ENCODE peak calls at places on chromosomes 4 and X, in seven cellular contexts. J is IMR-90, E is fibroblast of the aortic adventitia, Y is colonic mucosa, D is AG09309, A is OCI-LY7, F is epithelial cell of esophagus. L is an unnamed sample.

GRCh38 chrX:134236690-134237362 is at the start of gene CCDC160:
- DNase-seq in Y (peak), J (no peak), E (no peak), F (peak), A (no peak), D (no peak), L (peak)

GRCh38 chrX:11672213-11672612 is 6.5 kb upstream of the ARHGAP6 start:
- DNase-seq in D (no peak), A (no peak), E (no peak), F (no peak), J (no peak), Y (no peak), L (no peak)

GRCh38 chr4:42673084-42673429 is 16.2 kb upstream of the ATP8A1 start:
- DNase-seq in Y (no peak), A (peak), J (no peak), E (peak), D (no peak), F (peak), L (peak)

GRCh38 chr4:73131281-73131680 is 61.8 kb upstream of the COX18 start:
- DNase-seq in F (no peak), E (no peak), D (no peak), A (no peak), J (no peak), Y (no peak), L (no peak)

GRCh38 chr4:56648245-56649151 is 32.6 kb downstream of the HOPX start:
- DNase-seq in A (no peak), J (no peak), E (no peak), Y (no peak), F (peak), D (no peak), L (peak)

GRCh38 chr4:6999172-7000086 is 43.7 kb upstream of the TADA2B start:
- DNase-seq in Y (no peak), A (no peak), F (peak), D (no peak), E (no peak), J (no peak), L (no peak)

GRCh38 chr4:169952236-169953088 is 73.7 kb downstream of the MFAP3L start:
- DNase-seq in E (no peak), F (no peak), Y (no peak), D (no peak), J (no peak), A (no peak), L (no peak)

GRCh38 chr4:137370206-137370633 is 162.1 kb downstream of the PCDH18 start:
- DNase-seq in F (peak), J (peak), D (no peak), E (peak), A (no peak), Y (no peak), L (peak)

GRCh38 chr4:7067147-7067522 is 729 bp downstream of the GRPEL1 start:
- DNase-seq in F (peak), D (no peak), Y (peak), J (no peak), A (no peak), E (peak), L (peak)

GRCh38 chr4:67651536-67651935 is 49.4 kb downstream of the UBA6 start:
- DNase-seq in J (no peak), F (no peak), E (peak), A (no peak), D (no peak), Y (no peak), L (no peak)

GRCh38 chr4:27635936-27636913 is 775.6 kb downstream of the STIM2 start:
- DNase-seq in F (no peak), J (no peak), E (no peak), D (no peak), A (no peak), Y (no peak), L (no peak)

GRCh38 chr4:26786916-26787315 is 73.7 kb upstream of the STIM2 start:
- DNase-seq in E (no peak), F (no peak), J (no peak), A (peak), Y (no peak), D (no peak), L (no peak)

GRCh38 chrX:114581528-114582263 is 2.2 kb upstream of the HTR2C start:
- DNase-seq in Y (no peak), J (no peak), E (no peak), F (peak), D (no peak), A (no peak), L (no peak)

GRCh38 chrX:42714981-42715688 is 62.8 kb downstream of the PPP1R2C start:
- DNase-seq in E (no peak), D (no peak), J (no peak), A (no peak), F (peak), Y (peak), L (no peak)

GRCh38 chr4:95674451-95675095 is 125.8 kb upstream of the UNC5C start:
- DNase-seq in E (no peak), A (no peak), J (no peak), F (no peak), Y (no peak), D (no peak), L (no peak)

GRCh38 chr4:180664766-180665368 is 1578.3 kb upstream of the TENM3 start:
- DNase-seq in F (peak), E (peak), Y (peak), D (peak), A (peak), J (peak), L (peak)

GRCh38 chr4:67104145-67104544 is 441.2 kb downstream of the CENPC start:
- DNase-seq in Y (no peak), D (no peak), E (no peak), J (no peak), A (no peak), F (peak), L (no peak)

GRCh38 chrX:105609530-105609929 is 212.8 kb upstream of the NRK start:
- DNase-seq in J (no peak), Y (no peak), F (no peak), E (no peak), D (no peak), A (no peak), L (no peak)

GRCh38 chr4:37481547-37482129 is 204.5 kb downstream of the RELL1 start:
- DNase-seq in E (no peak), J (no peak), Y (no peak), D (no peak), A (no peak), F (no peak), L (no peak)

GRCh38 chrX:136467321-136467720 is 20.4 kb upstream of the BRS3 start:
- DNase-seq in A (no peak), J (no peak), F (no peak), E (no peak), D (no peak), Y (no peak), L (no peak)

GRCh38 chr4:144579411-144580020 is 66.4 kb upstream of the HHIP start:
- DNase-seq in E (peak), F (peak), Y (no peak), A (no peak), D (peak), J (peak), L (peak)

GRCh38 chr4:41134581-41134980 is 79.8 kb downstream of the APBB2 start:
- DNase-seq in J (no peak), E (peak), D (no peak), Y (no peak), A (peak), F (no peak), L (no peak)

GRCh38 chr4:102454981-102455690 is 46.0 kb upstream of the NFKB1 start:
- DNase-seq in E (no peak), A (no peak), D (no peak), F (no peak), Y (peak), J (no peak), L (no peak)

GRCh38 chrX:109854096-109854495 is 121.0 kb upstream of the ACSL4 start:
- DNase-seq in Y (no peak), A (no peak), J (no peak), F (no peak), E (no peak), D (no peak), L (no peak)

GRCh38 chrX:75365243-75365975 is 91.5 kb downstream of the UPRT start:
- DNase-seq in A (no peak), E (no peak), J (no peak), D (no peak), Y (no peak), F (no peak), L (no peak)

GRCh38 chrX:75301060-75301459 is 27.2 kb downstream of the UPRT start:
- DNase-seq in F (no peak), E (peak), D (no peak), Y (no peak), J (peak), A (no peak), L (no peak)

GRCh38 chrX:49919617-49920016 is 2.8 kb upstream of the CLCN5 start:
- DNase-seq in E (peak), F (no peak), D (peak), A (peak), J (peak), Y (peak), L (peak)

GRCh38 chr4:173794662-173795061 is 264.6 kb upstream of the HAND2 start:
- DNase-seq in D (no peak), E (peak), A (no peak), F (no peak), J (peak), Y (no peak), L (peak)

DNA sequence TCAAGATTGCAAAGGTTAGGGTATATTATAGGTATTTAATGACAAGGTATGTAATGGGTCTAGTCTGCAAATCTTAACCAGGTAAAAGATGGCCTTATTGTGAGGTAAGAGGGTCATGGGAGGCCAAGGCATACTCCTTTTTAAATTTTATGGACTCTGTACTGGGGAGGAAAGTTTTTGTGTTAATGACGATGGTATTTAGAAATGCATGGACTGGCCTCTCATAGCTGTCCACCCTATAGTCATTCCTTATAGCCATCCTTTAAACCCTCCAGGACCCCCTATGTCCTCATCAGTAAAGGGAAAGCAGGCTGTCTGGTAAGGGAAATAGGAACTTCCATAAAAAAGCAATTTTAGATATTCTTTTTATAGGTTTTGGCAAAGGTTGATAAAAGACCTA is 1.5 kb downstream of the AIMP1 start:
- DNase-seq in E (no peak), Y (no peak), J (no peak), F (no peak), D (no peak), A (no peak), L (no peak)
- H3K4me3 ChIP-seq in E (peak), Y (peak), J (no peak), F (peak), D (peak), A (peak), L (no peak)

GRCh38 chrX:9862953-9863352 is 76.7 kb downstream of the SHROOM2 start:
- DNase-seq in A (no peak), D (no peak), F (no peak), Y (no peak), E (no peak), J (no peak), L (no peak)

GRCh38 chrX:9859711-9860555 is 73.7 kb downstream of the SHROOM2 start:
- DNase-seq in A (no peak), D (peak), J (peak), Y (no peak), E (no peak), F (no peak), L (peak)

GRCh38 chrX:9862525-9862924 is 76.3 kb downstream of the SHROOM2 start:
- DNase-seq in J (no peak), A (no peak), E (no peak), D (no peak), Y (no peak), F (no peak), L (no peak)

GRCh38 chrX:9860826-9861225 is 74.6 kb downstream of the SHROOM2 start:
- DNase-seq in E (no peak), D (no peak), F (peak), A (no peak), J (no peak), Y (no peak), L (no peak)

GRCh38 chrX:9861711-9862110 is 75.5 kb downstream of the SHROOM2 start:
- DNase-seq in A (no peak), F (no peak), E (no peak), Y (no peak), D (no peak), J (no peak), L (no peak)
- TF ChIP-seq CTCF in A (no peak), F (no peak), E (no peak), Y (no peak), D (no peak), J (no peak), L (no peak)

DNA sequence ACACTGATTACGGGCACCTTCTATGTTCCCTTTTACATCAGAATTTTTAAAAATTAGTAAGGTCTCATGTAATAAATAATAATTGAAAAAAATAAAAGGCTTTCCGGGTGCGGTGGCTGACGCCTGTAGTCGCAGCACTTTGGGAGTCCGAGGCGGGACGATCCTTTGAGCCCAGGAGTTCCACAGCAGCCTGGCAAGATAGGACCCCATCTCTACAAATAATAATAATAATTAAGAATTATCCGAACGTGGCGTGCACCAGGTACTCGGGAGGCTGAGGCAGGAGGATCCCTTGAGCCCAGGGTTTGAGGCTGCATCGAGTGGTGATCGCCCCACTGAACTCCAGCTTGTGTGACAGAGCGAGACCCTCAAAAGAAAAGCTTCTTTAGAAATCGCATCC is 771 bp upstream of the LAMTOR3 start:
- DNase-seq in E (no peak), D (no peak), F (no peak), A (no peak), J (no peak), Y (no peak), L (no peak)
- H3K4me3 ChIP-seq in E (peak), D (no peak), F (peak), A (peak), J (peak), Y (peak), L (peak)

GRCh38 chrX:19130628-19131027 is 8.4 kb upstream of the ADGRG2 start:
- DNase-seq in E (no peak), F (no peak), A (no peak), D (no peak), Y (no peak), J (no peak), L (no peak)
- TF ChIP-seq CTCF in E (no peak), F (no peak), A (no peak), D (no peak), Y (no peak), J (no peak), L (no peak)

GRCh38 chr4:185142563-185142910 is 529 bp upstream of the SLC25A4 start:
- DNase-seq in D (no peak), A (no peak), Y (no peak), E (no peak), F (peak), J (no peak), L (no peak)

GRCh38 chr4:185139736-185140135 is 3.3 kb upstream of the SLC25A4 start:
- DNase-seq in F (peak), Y (no peak), D (no peak), E (no peak), J (no peak), A (no peak), L (no peak)

GRCh38 chr4:185142911-185143595 is at the start of gene SLC25A4:
- DNase-seq in A (peak), Y (peak), D (peak), F (peak), J (peak), E (peak), L (peak)

GRCh38 chr4:185143596-185143969 is 517 bp downstream of the SLC25A4 start:
- DNase-seq in D (no peak), F (peak), E (peak), J (peak), A (peak), Y (peak), L (no peak)

DNA sequence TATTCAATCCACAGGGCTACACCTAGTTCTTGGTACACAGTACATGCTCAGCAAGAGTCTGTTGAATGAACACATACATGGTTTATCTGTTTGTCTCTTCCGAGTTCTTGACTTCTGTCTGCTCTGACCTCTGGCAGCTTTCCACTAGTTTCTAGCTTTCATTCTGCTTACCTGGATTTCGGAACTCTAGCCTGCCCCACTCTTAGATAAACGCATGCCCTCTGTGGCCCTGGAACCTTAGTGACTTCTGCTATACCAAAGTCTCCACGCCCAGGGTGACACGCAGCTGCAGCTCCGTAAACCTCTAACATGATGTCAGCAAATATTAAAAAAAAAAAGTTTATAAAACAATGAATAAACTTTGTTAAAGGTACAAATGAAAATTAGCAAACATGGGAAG is 1.3 kb upstream of the SLC25A4 start:
- DNase-seq in J (no peak), E (no peak), Y (no peak), A (no peak), F (no peak), D (no peak), L (no peak)
- H3K4me3 ChIP-seq in J (no peak), E (no peak), Y (no peak), A (no peak), F (no peak), D (no peak), L (no peak)

GRCh38 chrX:149511081-149511480 is 6.0 kb upstream of the IDS start:
- DNase-seq in E (no peak), A (no peak), D (no peak), Y (no peak), F (peak), J (peak), L (peak)

GRCh38 chrX:149508467-149508866 is 3.4 kb upstream of the IDS start:
- DNase-seq in F (no peak), D (no peak), Y (no peak), E (no peak), A (no peak), J (no peak), L (no peak)

GRCh38 chrX:149513713-149514427 is 8.8 kb upstream of the IDS start:
- DNase-seq in E (peak), A (no peak), D (no peak), F (no peak), Y (no peak), J (peak), L (peak)

GRCh38 chrX:149512225-149512885 is 7.2 kb upstream of the IDS start:
- DNase-seq in A (peak), D (no peak), F (peak), E (peak), Y (peak), J (peak), L (peak)

GRCh38 chrX:149510386-149510785 is 5.3 kb upstream of the IDS start:
- DNase-seq in Y (no peak), D (no peak), A (no peak), E (peak), F (no peak), J (no peak), L (peak)
- TF ChIP-seq CTCF in Y (no peak), D (peak), A (peak), E (peak), F (peak), J (peak), L (peak)

GRCh38 chr4:54660145-54660535 is 2.4 kb downstream of the KIT start:
- DNase-seq in A (no peak), F (peak), Y (no peak), J (no peak), D (no peak), E (no peak), L (no peak)

GRCh38 chr4:54662123-54662522 is 4.4 kb downstream of the KIT start:
- DNase-seq in E (no peak), Y (no peak), D (no peak), F (no peak), A (no peak), J (no peak), L (no peak)

GRCh38 chr4:54660591-54660990 is 2.8 kb downstream of the KIT start:
- DNase-seq in F (peak), D (peak), Y (no peak), A (no peak), E (no peak), J (no peak), L (peak)

GRCh38 chr4:54661686-54662085 is 3.9 kb downstream of the KIT start:
- DNase-seq in E (peak), D (peak), J (peak), A (no peak), F (peak), Y (no peak), L (peak)

GRCh38 chr4:54661156-54661555 is 3.4 kb downstream of the KIT start:
- DNase-seq in A (no peak), D (peak), J (peak), Y (no peak), F (peak), E (no peak), L (peak)
- H3K4me3 ChIP-seq in A (no peak), D (no peak), J (no peak), Y (no peak), F (no peak), E (no peak), L (no peak)

GRCh38 chrX:102840871-102841705 is 96.0 kb upstream of the RAB40AL start:
- DNase-seq in A (no peak), Y (no peak), D (no peak), J (peak), E (peak), F (peak), L (peak)
- TF ChIP-seq CTCF in A (peak), Y (no peak), D (peak), J (peak), E (peak), F (no peak), L (peak)